ENCODE peak calls at places on chromosomes 11 and 22, in nine cellular contexts. G, L, M, U, C, Q, A, V and N are unnamed samples.

GRCh38 chr11:86719781-86720463 is 47.5 kb upstream of the ME3 start:
- DNase-seq in U (no peak), C (no peak), A (no peak), L (peak; percentile 93), Q (no peak), G (no peak), V (no peak), M (peak; percentile 96), N (no peak)

GRCh38 chr22:24996420-24996952 is 44.0 kb downstream of the KIAA1671 start:
- DNase-seq in V (no peak), M (peak; percentile 94), Q (no peak), L (peak; percentile 91), U (no peak), C (peak; percentile 61), G (peak; percentile 86), A (no peak), N (no peak)

GRCh38 chr11:133386262-133386661 is 146.0 kb downstream of the OPCML start:
- DNase-seq in U (no peak), A (no peak), C (no peak), M (no peak), V (no peak), L (no peak), Q (no peak), G (no peak), N (no peak)

GRCh38 chr11:119108151-119108856 is 1.2 kb downstream of the C2CD2L start:
- DNase-seq in U (no peak), G (no peak), L (peak; percentile 68), Q (no peak), V (no peak), M (peak; percentile 48), A (peak; percentile 67), C (peak; percentile 38), N (no peak)

GRCh38 chr11:17513853-17514252 is 30.4 kb downstream of the USH1C start:
- DNase-seq in L (no peak), U (no peak), C (no peak), V (no peak), A (no peak), Q (no peak), G (no peak), M (no peak), N (no peak)

GRCh38 chr11:19234428-19234827 is 6.3 kb downstream of the E2F8 start:
- DNase-seq in Q (no peak), V (no peak), C (no peak), A (no peak), M (no peak), L (no peak), U (no peak), G (no peak), N (no peak)

GRCh38 chr22:29470159-29470855 is 9.7 kb upstream of the NEFH start:
- DNase-seq in Q (peak; percentile 71), C (peak; percentile 95), V (peak; percentile 85), U (peak; percentile 24), L (peak; percentile 38), A (peak; percentile 81), G (no peak), M (no peak), N (peak; percentile 38)

GRCh38 chr11:16818284-16818683 is 79.8 kb downstream of the C11orf58 start:
- DNase-seq in U (no peak), Q (no peak), M (no peak), L (no peak), C (no peak), A (no peak), G (no peak), V (no peak), N (no peak)

GRCh38 chr11:126443120-126443519 is 87.6 kb downstream of the ST3GAL4 start:
- DNase-seq in V (no peak), A (no peak), C (no peak), Q (peak; percentile 55), G (no peak), M (no peak), L (no peak), U (no peak), N (no peak)

GRCh38 chr11:35145249-35145648 is 6.3 kb downstream of the CD44 start:
- DNase-seq in M (peak; percentile 91), Q (no peak), A (no peak), V (peak; percentile 95), G (no peak), U (no peak), C (no peak), L (peak; percentile 61), N (no peak)

GRCh38 chr22:43526951-43527350 is 115.1 kb downstream of the MPPED1 start:
- DNase-seq in Q (no peak), A (no peak), G (no peak), M (no peak), U (no peak), C (no peak), V (no peak), L (no peak), N (no peak)

GRCh38 chr11:516400-516799 is 9.4 kb upstream of the RNH1 start:
- DNase-seq in V (no peak), C (no peak), M (no peak), A (no peak), U (no peak), Q (no peak), L (no peak), G (no peak), N (no peak)

GRCh38 chr22:33455036-33455435 is 396.9 kb upstream of the SYN3 start:
- DNase-seq in C (no peak), V (no peak), L (no peak), A (no peak), Q (no peak), M (no peak), G (no peak), U (no peak), N (no peak)

GRCh38 chr22:19756288-19757128 is 4.1 kb upstream of the TBX1 start:
- DNase-seq in Q (no peak), U (peak; percentile 23), M (peak; percentile 27), A (peak; percentile 84), C (peak; percentile 70), G (peak; percentile 9), L (no peak), V (peak; percentile 67), N (peak; percentile 35)

GRCh38 chr11:79087238-79087956 is 353.4 kb downstream of the TENM4 start:
- DNase-seq in G (no peak), U (no peak), C (no peak), Q (no peak), M (peak; percentile 95), A (no peak), V (no peak), L (peak; percentile 87), N (no peak)

GRCh38 chr22:38569972-38570840 is at the start of gene DMC1:
- DNase-seq in U (peak; percentile 94), A (peak; percentile 99), Q (peak; percentile 73), V (peak; percentile 93), G (peak; percentile 41), L (peak; percentile 62), C (peak; percentile 97), M (peak; percentile 75), N (peak; percentile 82)

GRCh38 chr11:116879789-116880402 is 42.5 kb upstream of the APOA1 start:
- DNase-seq in L (peak; percentile 35), G (peak; percentile 31), Q (no peak), A (peak; percentile 38), U (no peak), M (peak; percentile 68), C (no peak), V (no peak), N (peak; percentile 19)